ENCODE peak calls at places on chromosomes 12 and 14, in seven cellular contexts. Y is brain microvascular endothelial cell; X is stomach; P is adipocyte; Z is NT2/D1; U is CD8-positive, alpha-beta T cell; A is naive thymus-derived CD4-positive, alpha-beta T cell. H is an unnamed sample.

GRCh38 chr12:124027753-124028559 is 54.9 kb downstream of the ZNF664 start:
- DNase-seq in Y (no peak), X (no peak), P (no peak), Z (no peak), U (no peak), A (no peak), H (no peak)

GRCh38 chr14:65281991-65282908 is 130.3 kb upstream of the FUT8 start:
- DNase-seq in Y (peak; percentile 75), X (no peak), P (peak; percentile 64), Z (peak; percentile 89), U (no peak), A (no peak), H (peak; percentile 71)

GRCh38 chr14:91406451-91406850 is 11.2 kb downstream of the CCDC88C start:
- DNase-seq in Y (no peak), X (no peak), P (no peak), Z (no peak), U (no peak), A (no peak), H (no peak)

GRCh38 chr14:67851785-67852410 is 32.3 kb downstream of the RAD51B start:
- DNase-seq in Y (no peak), X (no peak), P (no peak), Z (no peak), U (no peak), A (no peak), H (peak; percentile 22)

GRCh38 chr12:93322784-93323183 is 54.9 kb upstream of the NUDT4 start:
- DNase-seq in Y (no peak), X (no peak), P (no peak), Z (no peak), U (no peak), A (no peak), H (no peak)

GRCh38 chr12:30719060-30719459 is 23.4 kb upstream of the IPO8 start:
- DNase-seq in Y (peak; percentile 34), X (no peak), P (peak; percentile 84), Z (peak; percentile 65), U (no peak), A (no peak), H (no peak)

GRCh38 chr14:82740547-82740946 is 1206.9 kb upstream of the SEL1L start:
- DNase-seq in Y (no peak), X (no peak), P (no peak), Z (no peak), U (no peak), A (no peak), H (no peak)

GRCh38 chr12:63949902-63950301 is 105.4 kb downstream of the SRGAP1 start:
- DNase-seq in Y (no peak), X (no peak), P (no peak), Z (no peak), U (no peak), A (no peak), H (no peak)

GRCh38 chr14:39015964-39016577 is 87.0 kb downstream of the SEC23A start:
- DNase-seq in Y (no peak), X (no peak), P (peak; percentile 51), Z (no peak), U (no peak), A (no peak), H (no peak)

GRCh38 chr14:77027538-77028383 is 747 bp downstream of the IRF2BPL start:
- DNase-seq in Y (peak; percentile 65), X (peak; percentile 64), P (peak; percentile 85), Z (no peak), U (peak; percentile 69), A (peak; percentile 77), H (peak; percentile 75)

GRCh38 chr14:52251724-52252123 is 15.8 kb upstream of the PTGDR start:
- DNase-seq in Y (no peak), X (no peak), P (no peak), Z (peak; percentile 40), U (no peak), A (no peak), H (no peak)

GRCh38 chr12:94266796-94267529 is 118.6 kb downstream of the PLXNC1 start:
- DNase-seq in Y (no peak), X (no peak), P (peak; percentile 93), Z (no peak), U (no peak), A (no peak), H (no peak)

GRCh38 chr14:38202444-38203191 is 5.1 kb upstream of the SSTR1 start:
- DNase-seq in Y (no peak), X (no peak), P (peak; percentile 6), Z (no peak), U (no peak), A (no peak), H (no peak)

GRCh38 chr12:66446276-66446675 is 144.0 kb downstream of the HELB start:
- DNase-seq in Y (no peak), X (no peak), P (no peak), Z (no peak), U (no peak), A (no peak), H (no peak)

GRCh38 chr12:67068773-67069450 is 200.2 kb upstream of the CAND1 start:
- DNase-seq in Y (no peak), X (peak; percentile 34), P (peak; percentile 71), Z (peak; percentile 55), U (peak; percentile 39), A (peak; percentile 37), H (peak; percentile 43)

GRCh38 chr12:75953312-75953906 is 78.2 kb downstream of the PHLDA1 start:
- DNase-seq in Y (peak; percentile 67), X (no peak), P (peak; percentile 43), Z (no peak), U (no peak), A (no peak), H (no peak)

GRCh38 chr12:30796508-30796780 is 41.7 kb upstream of the CAPRIN2 start:
- DNase-seq in Y (peak; percentile 51), X (no peak), P (peak; percentile 84), Z (peak; percentile 77), U (no peak), A (no peak), H (no peak)

GRCh38 chr12:50232771-50233209 is 50.5 kb downstream of the LIMA1 start:
- DNase-seq in Y (no peak), X (no peak), P (no peak), Z (no peak), U (no peak), A (no peak), H (no peak)

GRCh38 chr14:23153891-23154796 is 29.3 kb downstream of the SLC7A8 start:
- DNase-seq in Y (peak; percentile 13), X (peak; percentile 97), P (peak; percentile 93), Z (no peak), U (no peak), A (peak; percentile 27), H (no peak)

GRCh38 chr12:111412830-111413441 is 7.2 kb downstream of the SH2B3 start:
- DNase-seq in Y (no peak), X (no peak), P (no peak), Z (no peak), U (no peak), A (no peak), H (no peak)

GRCh38 chr14:68950111-68950510 is 29.0 kb downstream of the ACTN1 start:
- DNase-seq in Y (no peak), X (no peak), P (peak; percentile 77), Z (no peak), U (no peak), A (no peak), H (no peak)

GRCh38 chr14:74486164-74486563 is 6.9 kb downstream of the NPC2 start:
- DNase-seq in Y (no peak), X (no peak), P (no peak), Z (no peak), U (no peak), A (no peak), H (no peak)
- H3K4me3 ChIP-seq in Y (no peak overlapping the region), X (no peak overlapping the region), P (peak overlapping the region; percentile 5), Z (no peak overlapping the region), U (no peak overlapping the region), A (no peak overlapping the region), H (no peak overlapping the region)

DNA sequence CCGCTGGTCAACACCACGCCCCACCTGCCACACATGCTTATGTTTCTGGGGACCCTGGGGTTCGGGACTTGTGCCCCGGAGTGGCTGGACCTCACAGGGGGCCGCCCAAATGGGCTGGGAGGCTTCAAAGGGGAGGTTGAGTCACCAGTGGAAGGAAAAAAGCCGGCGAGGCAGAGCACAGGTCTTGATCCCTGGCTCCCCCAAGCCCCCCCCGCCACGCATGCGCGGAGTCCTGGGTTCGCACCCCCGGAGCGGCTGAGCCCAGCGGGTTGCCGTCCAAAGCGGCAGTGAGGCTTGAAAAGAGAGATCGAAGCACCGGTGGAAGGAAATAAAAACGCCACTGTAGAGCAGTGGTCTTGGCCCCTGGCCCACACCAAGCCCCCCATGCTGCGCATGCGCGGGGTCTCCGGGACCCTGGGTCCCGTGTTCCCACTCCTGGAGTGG is 313.5 kb downstream of the ALG10 start:
- DNase-seq in Y (no peak), X (no peak), P (no peak), Z (no peak), U (no peak), A (no peak), H (no peak)
- H3K4me3 ChIP-seq in Y (no peak overlapping the region), X (no peak overlapping the region), P (no peak overlapping the region), Z (peak overlapping the region; percentile 46), U (no peak overlapping the region), A (no peak overlapping the region), H (no peak overlapping the region)

GRCh38 chr12:114691810-114692557 is 8.0 kb upstream of the TBX3 start:
- DNase-seq in Y (no peak), X (no peak), P (no peak), Z (no peak), U (no peak), A (no peak), H (no peak)

GRCh38 chr12:114692558-114693531 is 8.9 kb upstream of the TBX3 start:
- DNase-seq in Y (no peak), X (no peak), P (peak; percentile 71), Z (no peak), U (no peak), A (no peak), H (no peak)

GRCh38 chr12:114694436-114695304 is 10.7 kb upstream of the TBX3 start:
- DNase-seq in Y (no peak), X (no peak), P (no peak), Z (no peak), U (no peak), A (no peak), H (no peak)

GRCh38 chr12:114695305-114695592 is 11.3 kb upstream of the TBX3 start:
- DNase-seq in Y (no peak), X (no peak), P (no peak), Z (no peak), U (no peak), A (no peak), H (no peak)

GRCh38 chr12:114693532-114693931 is 9.6 kb upstream of the TBX3 start:
- DNase-seq in Y (no peak), X (no peak), P (no peak), Z (no peak), U (no peak), A (no peak), H (no peak)
- H3K4me3 ChIP-seq in Y (no peak overlapping the region), X (no peak overlapping the region), P (no peak overlapping the region), Z (no peak overlapping the region), U (no peak overlapping the region), A (no peak overlapping the region), H (no peak overlapping the region)

DNA sequence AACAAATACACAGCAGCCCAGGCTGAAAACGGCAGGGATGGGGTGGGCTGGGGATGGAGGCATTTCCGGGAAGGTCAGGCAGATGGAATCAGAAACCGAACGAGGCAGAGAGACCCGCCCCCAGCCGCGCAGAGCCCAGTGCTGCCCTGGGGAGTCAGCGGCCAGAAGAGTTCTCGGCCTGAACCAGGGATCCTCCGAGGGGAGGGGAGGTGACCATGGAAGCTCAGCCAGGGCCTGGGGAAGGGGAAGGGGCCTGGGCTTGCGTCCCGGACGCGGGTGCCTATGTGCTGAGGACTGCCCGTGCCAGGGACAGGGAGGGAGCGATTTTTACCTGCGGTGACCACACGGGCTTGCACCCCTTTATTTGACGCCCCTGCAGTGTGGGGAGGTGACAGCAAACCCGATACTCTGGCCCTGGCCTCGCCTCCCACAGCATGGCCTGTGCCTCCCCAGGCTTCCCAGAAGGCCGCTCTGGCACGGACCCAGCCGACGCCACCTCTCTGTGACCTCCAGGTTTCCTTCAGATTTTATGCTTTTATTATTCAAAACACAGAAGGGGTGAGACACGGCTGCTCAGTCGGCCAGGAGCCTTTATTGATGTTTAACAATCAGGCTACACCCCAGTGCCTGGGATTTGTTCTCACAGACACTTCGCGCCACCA is 7.7 kb downstream of the LRCOL1 start:
- DNase-seq in Y (peak; percentile 14), X (no peak), P (no peak), Z (no peak), U (no peak), A (no peak), H (no peak)
- H3K4me3 ChIP-seq in Y (no peak overlapping the region), X (no peak overlapping the region), P (no peak overlapping the region), Z (no peak overlapping the region), U (no peak overlapping the region), A (no peak overlapping the region), H (no peak overlapping the region)

H was measured in DND-41.